ENCODE peak calls at places on chromosomes 5 and 9, in eight cellular contexts. Q, U, Z, C, E, S, A and I are unnamed samples.

GRCh38 chr5:6734781-6735180 is 21.5 kb downstream of the TENT4A start:
- DNase-seq in E (no peak), Q (no peak), U (no peak), C (no peak), A (peak), S (no peak), Z (no peak), I (no peak)

GRCh38 chr5:33726422-33727165 is 165.2 kb downstream of the ADAMTS12 start:
- DNase-seq in Q (peak), C (peak), U (no peak), A (no peak), E (no peak), Z (no peak), S (no peak), I (no peak)

GRCh38 chr9:17622166-17622565 is 43.3 kb downstream of the SH3GL2 start:
- DNase-seq in C (no peak), Z (no peak), A (no peak), E (no peak), Q (no peak), S (no peak), U (no peak), I (no peak)

GRCh38 chr5:71907001-71907564 is 188.0 kb downstream of the CARTPT start:
- DNase-seq in E (no peak), U (no peak), S (no peak), A (no peak), C (no peak), Z (no peak), Q (no peak), I (no peak)

GRCh38 chr9:124019771-124020519 is 8.4 kb downstream of the LHX2 start:
- DNase-seq in A (no peak), Q (no peak), E (no peak), C (no peak), S (no peak), U (no peak), Z (peak), I (no peak)

GRCh38 chr5:157603333-157604190 is 28.0 kb upstream of the ADAM19 start:
- DNase-seq in C (peak), Q (peak), Z (peak), A (no peak), S (peak), U (peak), E (no peak), I (no peak)

GRCh38 chr5:74686962-74687751 is 2.1 kb downstream of the HEXB start:
- DNase-seq in Z (no peak), A (no peak), Q (peak), S (no peak), U (no peak), C (peak), E (no peak), I (no peak)

GRCh38 chr5:74030821-74031220 is 404.8 kb downstream of the ARHGEF28 start:
- DNase-seq in Z (no peak), C (no peak), A (no peak), S (no peak), E (no peak), Q (no peak), U (no peak), I (no peak)

GRCh38 chr9:34989056-34989945 is at the start of gene DNAJB5:
- DNase-seq in Q (peak), C (peak), U (peak), E (peak), Z (peak), A (peak), S (peak), I (peak)

GRCh38 chr9:34986541-34987047 is 3.0 kb upstream of the DNAJB5 start:
- DNase-seq in A (no peak), Z (peak), E (no peak), C (peak), U (peak), S (no peak), Q (no peak), I (no peak)

GRCh38 chr9:34987160-34988040 is 2.1 kb upstream of the DNAJB5 start:
- DNase-seq in S (no peak), Q (no peak), C (no peak), Z (no peak), A (no peak), U (no peak), E (no peak), I (no peak)

GRCh38 chr9:34989946-34990635 is 546 bp downstream of the DNAJB5 start:
- DNase-seq in Z (peak), U (peak), C (peak), S (no peak), A (peak), Q (peak), E (peak), I (peak)

DNA sequence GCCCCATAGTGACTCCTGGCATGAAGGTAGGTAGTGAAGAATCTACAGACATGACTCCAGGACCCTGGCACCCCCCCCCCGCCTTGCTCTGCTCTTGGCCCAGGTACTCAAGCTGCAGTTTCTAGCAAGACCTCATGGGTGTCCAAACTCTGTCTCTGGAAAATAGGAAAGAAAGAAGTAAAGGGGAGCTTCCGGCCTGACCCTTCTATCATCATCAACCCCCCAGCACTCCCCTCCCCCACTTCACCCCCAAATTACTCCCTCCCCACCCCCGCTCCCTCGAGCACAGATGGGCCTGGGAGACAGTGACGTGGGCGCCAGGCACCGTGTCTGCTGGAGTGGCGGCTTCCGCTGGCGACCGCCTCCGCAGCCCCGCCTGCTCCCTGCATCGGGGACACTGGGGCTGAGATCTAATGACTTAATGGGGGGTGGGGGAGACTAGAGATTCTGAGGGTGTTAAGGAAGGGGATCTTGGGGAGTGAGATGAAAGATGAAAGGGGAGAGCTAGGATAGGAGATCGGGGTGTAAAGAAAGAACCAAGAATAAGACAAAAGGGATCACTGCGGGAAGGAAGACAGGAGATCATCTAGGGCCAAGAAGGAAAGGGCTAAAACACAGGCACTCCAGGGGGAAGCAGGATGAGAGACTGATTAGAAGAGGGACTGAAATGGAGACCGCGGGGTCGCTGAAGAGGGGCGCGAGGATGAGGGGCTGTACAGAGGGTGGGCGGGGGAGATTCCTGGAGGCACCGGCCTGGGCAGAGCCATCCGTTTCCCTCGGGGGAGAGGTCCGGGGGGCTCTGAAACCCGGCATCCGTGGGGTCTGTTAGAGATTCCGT is 1.1 kb upstream of the DNAJB5 start:
- DNase-seq in Q (no peak), Z (no peak), C (no peak), S (no peak), U (peak), A (no peak), E (peak), I (peak)
- TF ChIP-seq CTCF in Q (no peak), Z (no peak), C (no peak), S (no peak), U (peak), A (no peak), E (no peak), I (no peak)

DNA sequence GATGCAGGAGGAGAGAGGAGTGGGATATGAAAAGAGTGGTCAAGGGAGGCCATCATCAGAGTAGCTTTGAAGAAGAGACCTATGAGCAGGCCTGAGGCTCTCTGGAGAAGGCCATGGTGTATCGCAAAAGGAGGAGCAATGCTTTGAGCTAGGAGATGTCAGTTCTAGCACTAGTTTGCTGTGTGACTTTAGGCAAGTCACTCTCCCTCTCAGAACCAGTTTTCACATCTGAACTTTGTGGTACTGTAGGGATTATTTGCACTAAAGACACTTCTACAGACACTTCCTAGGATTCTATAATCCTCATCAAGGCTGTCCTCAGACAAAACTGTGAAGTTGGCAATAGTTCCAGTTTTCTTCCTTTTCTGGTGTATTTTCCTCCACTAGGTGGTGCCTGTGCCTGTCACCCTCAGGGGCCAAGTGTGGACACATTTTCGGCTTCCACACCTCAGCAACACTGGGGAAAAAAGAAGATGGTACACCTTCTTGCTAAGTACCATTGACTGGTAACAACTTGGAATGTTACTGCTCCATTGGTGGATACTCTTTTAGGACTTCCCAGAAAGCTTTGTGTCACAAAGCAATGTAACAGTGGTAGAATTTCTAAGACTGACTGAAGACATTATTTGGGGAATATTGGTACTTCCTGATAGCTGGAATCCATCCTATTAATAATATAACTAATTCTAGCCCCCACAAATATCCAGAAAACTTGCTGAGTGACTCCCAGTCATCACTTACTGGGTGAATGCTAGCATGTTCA is 9.9 kb downstream of the PAPPA start:
- DNase-seq in A (no peak), Z (no peak), Q (no peak), U (no peak), C (no peak), E (no peak), S (no peak), I (no peak)
- TF ChIP-seq CTCF in A (peak), Z (no peak), Q (peak), U (peak), C (peak), E (no peak), S (peak), I (peak)

DNA sequence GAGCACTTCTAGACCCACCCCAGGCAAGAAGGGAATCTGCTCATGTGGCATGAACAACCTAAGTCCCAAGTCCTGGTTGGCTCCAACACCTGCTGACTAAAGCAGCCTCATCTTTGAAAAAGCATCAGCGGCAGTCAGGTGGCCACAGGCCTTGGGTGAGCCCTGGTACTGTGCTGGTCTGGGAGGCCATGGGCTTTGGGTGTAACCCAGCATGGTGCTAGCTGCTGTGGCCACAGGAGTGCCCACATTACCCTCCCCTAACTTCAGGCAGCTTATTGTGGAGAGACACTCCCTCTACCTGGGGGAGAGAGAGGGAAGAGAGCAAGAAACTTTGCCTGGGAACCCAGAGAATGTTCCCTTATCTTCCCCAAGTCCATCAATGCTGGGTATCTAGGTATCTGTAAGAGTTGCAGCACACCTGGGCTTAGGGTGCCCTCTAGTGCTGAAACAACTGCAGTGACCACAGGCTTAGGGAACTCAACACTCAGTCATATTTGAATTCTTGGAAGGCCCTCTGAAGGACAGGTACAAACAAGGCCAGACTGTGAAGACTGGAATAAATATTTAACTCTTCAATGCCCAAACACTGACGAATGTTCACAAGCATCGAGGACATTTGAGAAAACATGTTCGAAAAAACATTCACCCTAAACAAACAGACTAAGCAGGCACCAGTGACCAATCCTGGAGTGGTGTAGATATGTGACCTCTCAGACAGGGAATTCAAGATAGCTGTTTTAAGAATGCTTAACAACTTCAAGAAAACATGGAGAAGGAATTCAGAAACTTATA is 69.9 kb upstream of the OR2K2 start:
- DNase-seq in C (no peak), Z (peak), E (peak), U (no peak), A (no peak), S (peak), Q (peak), I (no peak)
- TF ChIP-seq CTCF in C (peak), Z (peak), E (peak), U (no peak), A (no peak), S (peak), Q (peak), I (peak)

DNA sequence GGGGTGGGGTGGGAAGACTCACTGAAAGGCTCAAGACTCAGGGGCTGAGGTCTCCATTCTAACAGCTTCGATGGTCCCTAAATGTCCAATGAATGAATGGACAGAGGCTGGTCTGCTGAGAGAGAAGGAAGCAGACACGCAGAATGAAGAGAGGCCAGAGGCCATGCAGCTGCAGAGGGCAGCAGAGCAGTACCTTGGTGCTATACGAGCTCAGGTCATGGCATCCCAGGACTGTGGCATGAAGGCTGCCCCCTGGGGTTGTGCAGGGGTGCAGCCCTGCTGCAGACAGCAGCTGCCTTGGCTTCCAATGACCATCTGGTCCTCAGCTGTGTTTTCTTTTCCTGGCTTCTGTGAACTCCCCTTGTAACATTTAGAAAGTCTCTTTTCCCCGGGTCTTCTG is 15.2 kb upstream of the CORO2A start:
- DNase-seq in S (no peak), A (no peak), Q (peak), C (no peak), U (no peak), E (no peak), Z (no peak), I (no peak)
- TF ChIP-seq CTCF in S (no peak), A (no peak), Q (no peak), C (no peak), U (no peak), E (no peak), Z (no peak), I (no peak)

DNA sequence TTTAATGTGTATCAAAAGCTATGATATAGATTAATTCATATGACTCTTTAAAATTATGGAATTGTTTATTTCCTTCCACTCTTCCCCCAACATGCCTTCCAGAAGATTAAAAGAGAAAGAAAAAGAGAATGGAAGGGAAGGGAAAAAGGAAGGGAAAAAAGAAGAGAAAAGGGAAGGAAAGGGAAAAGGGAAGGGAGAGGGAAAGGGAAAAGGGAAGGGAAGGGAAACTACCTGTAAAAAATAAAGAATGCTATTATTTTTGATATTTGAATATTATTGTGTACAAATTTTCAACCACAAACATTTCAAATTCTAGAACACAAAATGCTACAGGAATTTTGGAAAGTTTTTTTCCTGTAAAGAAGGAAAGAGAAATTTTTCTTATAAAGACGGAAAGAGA is 281.7 kb downstream of the SLCO4C1 start:
- DNase-seq in Z (no peak), Q (no peak), U (no peak), A (no peak), S (no peak), E (no peak), C (no peak), I (no peak)
- TF ChIP-seq CTCF in Z (no peak), Q (no peak), U (no peak), A (no peak), S (no peak), E (no peak), C (no peak), I (no peak)

DNA sequence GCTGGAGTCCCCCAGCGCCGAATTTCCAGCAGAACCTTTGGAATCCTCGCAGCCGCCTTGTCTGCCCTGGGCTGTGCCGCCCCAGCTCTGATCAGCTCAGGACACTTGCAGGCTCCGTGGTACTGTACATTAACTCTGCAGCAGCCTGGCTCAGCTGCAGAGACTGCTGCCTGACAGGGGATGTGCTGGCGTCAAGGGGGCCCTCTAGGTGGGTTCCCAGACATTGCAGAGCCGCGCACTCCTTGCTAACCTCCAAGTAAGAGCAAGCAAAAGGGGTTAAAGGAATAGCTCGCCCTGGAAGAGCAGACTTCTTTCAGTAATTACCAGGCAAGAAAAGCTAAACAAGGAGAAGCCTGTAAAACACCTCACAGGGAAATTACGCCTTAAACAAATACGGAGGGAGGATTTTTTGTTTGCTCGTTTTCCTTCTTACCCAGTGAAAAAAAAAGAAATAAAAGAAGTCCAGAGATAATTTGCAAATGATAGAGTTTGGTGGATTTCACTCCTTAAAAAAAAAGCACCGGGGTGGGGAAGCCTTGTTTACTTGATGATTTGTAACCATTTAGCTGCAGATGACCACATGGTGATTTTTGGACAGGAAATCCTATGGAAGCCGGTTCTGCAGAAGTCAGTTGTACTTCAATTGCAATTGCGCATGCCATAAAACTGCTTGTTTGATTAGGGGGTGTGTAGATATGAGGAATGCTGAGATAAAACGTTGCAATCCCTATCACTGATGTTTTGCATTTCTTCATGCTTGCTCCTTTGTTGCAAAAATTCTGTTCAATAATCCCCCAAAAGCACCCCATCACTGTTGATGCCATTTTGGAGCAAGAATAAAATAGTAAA is 305.8 kb downstream of the PDE4D start:
- DNase-seq in Z (no peak), U (peak), S (no peak), A (peak), Q (peak), E (peak), C (peak), I (peak)
- TF ChIP-seq CTCF in Z (no peak), U (no peak), S (no peak), A (no peak), Q (no peak), E (no peak), C (peak), I (no peak)

DNA sequence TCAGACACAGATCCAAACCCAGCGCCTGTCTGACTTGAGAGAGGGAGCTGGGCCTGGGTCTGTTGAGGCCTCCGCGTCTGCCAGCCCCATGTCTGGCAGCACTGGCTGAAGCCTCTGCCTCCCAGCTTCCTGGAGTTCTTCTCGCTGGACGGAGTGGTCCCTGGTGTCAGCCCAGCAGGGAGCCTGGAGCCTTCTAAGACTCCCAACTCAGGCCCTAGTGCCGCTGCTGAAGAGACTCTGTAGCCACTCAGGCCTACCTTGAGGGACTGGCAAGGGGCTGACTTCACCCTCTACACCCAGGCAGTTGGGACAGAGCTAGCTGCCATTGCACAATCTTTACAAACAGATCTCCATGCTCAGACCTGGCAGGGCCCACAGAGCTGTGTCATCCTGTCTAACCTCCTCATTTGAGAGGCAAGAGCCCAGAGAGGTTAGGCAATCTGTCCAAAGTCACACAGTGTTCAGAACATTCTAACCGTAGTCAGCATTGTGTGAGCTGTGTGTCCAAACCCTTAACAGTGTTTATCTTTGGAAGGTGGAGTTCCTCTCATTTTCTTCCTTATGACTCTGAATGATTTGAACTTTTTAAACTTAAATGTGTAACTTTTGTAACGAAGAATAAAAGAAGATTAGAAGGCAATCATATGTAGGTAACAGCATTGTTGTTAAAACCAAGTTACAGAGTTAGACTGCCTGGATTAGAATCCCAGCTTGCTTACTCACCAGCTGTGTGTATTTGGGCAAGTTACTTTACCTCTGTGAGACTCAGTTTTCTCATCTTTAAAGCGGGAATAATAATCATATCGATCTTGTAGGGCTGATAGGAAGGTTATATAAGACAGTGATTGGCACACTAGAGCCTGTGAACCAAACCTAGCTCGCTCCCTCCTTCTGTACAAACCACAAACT is 4.6 kb upstream of the DUSP1 start:
- DNase-seq in A (peak), Z (peak), Q (peak), C (peak), U (no peak), E (peak), S (no peak), I (no peak)
- TF ChIP-seq CTCF in A (no peak), Z (no peak), Q (no peak), C (no peak), U (no peak), E (no peak), S (no peak), I (no peak)

GRCh38 chr9:132197856-132198550 is 36.1 kb downstream of the NTNG2 start:
- DNase-seq in A (no peak), S (no peak), Q (no peak), E (no peak), Z (no peak), U (no peak), C (no peak), I (no peak)

GRCh38 chr9:132201139-132201538 is 39.3 kb downstream of the NTNG2 start:
- DNase-seq in A (no peak), Z (no peak), U (no peak), S (no peak), E (no peak), Q (no peak), C (no peak), I (no peak)

GRCh38 chr9:132199056-132199455 is 37.2 kb downstream of the NTNG2 start:
- DNase-seq in Z (no peak), A (no peak), E (no peak), S (no peak), C (no peak), Q (no peak), U (no peak), I (no peak)

GRCh38 chr9:132201780-132202703 is 40.2 kb downstream of the NTNG2 start:
- DNase-seq in U (no peak), S (no peak), Q (no peak), E (no peak), C (no peak), Z (no peak), A (no peak), I (no peak)

GRCh38 chr9:132200706-132201105 is 38.8 kb downstream of the NTNG2 start:
- DNase-seq in U (no peak), S (no peak), Z (no peak), C (no peak), Q (no peak), E (no peak), A (no peak), I (no peak)
- TF ChIP-seq CTCF in U (no peak), S (no peak), Z (no peak), C (no peak), Q (no peak), E (no peak), A (no peak), I (no peak)